ENCODE peak calls at places on chromosomes 7 and 10, in six cellular contexts. Z is KG1, S is RPMI7951, W is right cardiac atrium, Q is head of caudate nucleus, X is GOT3. P is an unnamed sample.

GRCh38 chr7:28280516-28280915 is 99.9 kb upstream of the JAZF1 start:
- DNase-seq in Z (no peak), S (no peak), W (no peak), Q (no peak), X (no peak), P (peak; percentile 89)

GRCh38 chr10:48470893-48471805 is 133.7 kb downstream of the ARHGAP22 start:
- DNase-seq in Z (no peak), S (peak; percentile 81), W (no peak), Q (no peak), X (no peak), P (no peak)

GRCh38 chr10:75103881-75104686 is 7.4 kb upstream of the SAMD8 start:
- DNase-seq in Z (no peak), S (no peak), W (no peak), Q (no peak), X (no peak), P (no peak)

GRCh38 chr10:96681493-96681892 is 38.8 kb downstream of the PIK3AP1 start:
- DNase-seq in Z (no peak), S (no peak), W (no peak), Q (no peak), X (no peak), P (peak; percentile 29)

GRCh38 chr7:98267305-98267704 is 14.2 kb upstream of the BRI3 start:
- DNase-seq in Z (no peak), S (no peak), W (no peak), Q (no peak), X (no peak), P (no peak)

GRCh38 chr10:83862723-83863122 is 276.6 kb upstream of the GHITM start:
- DNase-seq in Z (no peak), S (no peak), W (no peak), Q (no peak), X (no peak), P (no peak)

GRCh38 chr7:4798706-4799235 is 23.3 kb downstream of the AP5Z1 start:
- DNase-seq in Z (no peak), S (no peak), W (peak; percentile 71), Q (no peak), X (no peak), P (peak; percentile 39)

GRCh38 chr10:98371421-98371820 is 43.6 kb downstream of the PYROXD2 start:
- DNase-seq in Z (no peak), S (no peak), W (no peak), Q (no peak), X (no peak), P (no peak)

GRCh38 chr10:88851706-88852105 is at the start of gene ANKRD22:
- DNase-seq in Z (no peak), S (peak; percentile 59), W (peak; percentile 28), Q (peak; percentile 18), X (no peak), P (no peak)

GRCh38 chr7:157700237-157701005 is 363.6 kb downstream of the DNAJB6 start:
- DNase-seq in Z (no peak), S (no peak), W (no peak), Q (no peak), X (no peak), P (no peak)

GRCh38 chr7:132614428-132615076 is 38.3 kb upstream of the PLXNA4 start:
- DNase-seq in Z (no peak), S (peak; percentile 56), W (peak; percentile 79), Q (peak; percentile 45), X (no peak), P (peak; percentile 33)

GRCh38 chr10:113175176-113175575 is 225.1 kb downstream of the TCF7L2 start:
- DNase-seq in Z (no peak), S (no peak), W (no peak), Q (no peak), X (no peak), P (no peak)

P was measured in NCI-H82.